ENCODE peak calls at places on chromosomes 11 and 22, in six cellular contexts. M, R, Y, O, X and L are unnamed samples.

GRCh38 chr11:2812371-2812991 is 73.1 kb downstream of the CDKN1C start:
- DNase-seq in M (no peak), R (peak; percentile 82), Y (no peak), O (no peak), X (peak; percentile 40), L (no peak)

GRCh38 chr11:122207505-122207904 is 91.5 kb upstream of the BLID start:
- DNase-seq in M (peak; percentile 81), R (no peak), Y (peak; percentile 26), O (no peak), X (no peak), L (no peak)

GRCh38 chr11:114179234-114179941 is 116.8 kb upstream of the NNMT start:
- DNase-seq in M (no peak), R (peak; percentile 79), Y (peak; percentile 89), O (no peak), X (peak; percentile 98), L (peak; percentile 13)

GRCh38 chr11:110317516-110317932 is 21.1 kb upstream of the RDX start:
- DNase-seq in M (peak; percentile 49), R (no peak), Y (no peak), O (no peak), X (no peak), L (peak; percentile 64)

GRCh38 chr11:77174559-77174958 is 46.5 kb downstream of the MYO7A start:
- DNase-seq in M (no peak), R (peak; percentile 51), Y (no peak), O (no peak), X (peak; percentile 27), L (no peak)

GRCh38 chr11:12205330-12205729 is 94.9 kb downstream of the MICAL2 start:
- DNase-seq in M (peak; percentile 87), R (no peak), Y (no peak), O (no peak), X (no peak), L (no peak)

GRCh38 chr11:119338318-119338890 is 2.3 kb downstream of the C1QTNF5 start:
- DNase-seq in M (no peak), R (peak; percentile 78), Y (no peak), O (peak; percentile 80), X (peak; percentile 68), L (peak; percentile 86)

GRCh38 chr22:41288245-41288946 is 2.4 kb upstream of the RANGAP1 start:
- DNase-seq in M (peak; percentile 88), R (peak; percentile 20), Y (no peak), O (no peak), X (peak; percentile 74), L (no peak)

GRCh38 chr22:43867839-43868652 is 5.7 kb upstream of the SULT4A1 start:
- DNase-seq in M (peak; percentile 73), R (peak; percentile 80), Y (no peak), O (no peak), X (peak; percentile 35), L (peak; percentile 43)

GRCh38 chr11:70502677-70503076 is 104.3 kb downstream of the CTTN start:
- DNase-seq in M (no peak), R (peak; percentile 9), Y (no peak), O (no peak), X (no peak), L (no peak)

GRCh38 chr11:57155400-57155799 is 26.4 kb upstream of the LRRC55 start:
- DNase-seq in M (no peak), R (no peak), Y (no peak), O (no peak), X (no peak), L (no peak)

DNA sequence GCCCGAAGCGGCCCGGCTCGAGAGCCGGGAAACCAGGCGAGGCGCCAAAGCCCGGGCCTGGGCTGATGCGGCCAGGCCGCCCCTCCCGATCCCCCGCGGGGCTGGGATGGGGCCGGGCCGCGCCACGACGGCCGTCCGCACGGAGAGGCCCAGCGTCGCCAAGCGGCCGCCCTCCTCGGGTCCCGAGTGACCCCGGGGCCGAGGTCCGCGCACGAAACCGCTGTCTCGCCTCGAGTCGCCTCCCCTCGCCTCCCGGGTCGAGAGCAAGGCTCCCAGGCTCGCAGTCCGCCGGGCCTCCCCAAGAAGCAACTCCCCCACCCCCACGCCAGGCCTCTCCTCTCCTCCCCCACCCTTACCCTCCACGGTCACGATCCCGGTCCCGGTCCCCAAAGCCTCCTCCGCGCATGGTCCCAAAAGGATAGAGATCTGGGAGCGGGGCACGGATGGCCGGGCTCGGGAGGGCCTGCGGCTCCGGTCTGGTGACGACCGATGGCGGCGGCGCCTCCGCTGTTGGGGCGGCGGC is 455 bp downstream of the DDX17 start:
- DNase-seq in M (peak; percentile 46), R (peak; percentile 90), Y (peak; percentile 63), O (peak; percentile 47), X (peak; percentile 80), L (peak; percentile 85)
- TF ChIP-seq POLR2A in M (no peak), R (peak; percentile 63), Y (peak; percentile 42), O (peak; percentile 53), X (peak; percentile 4), L (no peak)

GRCh38 chr11:34641456-34641855 is 20.6 kb downstream of the EHF start:
- DNase-seq in M (no peak), R (no peak), Y (no peak), O (no peak), X (no peak), L (no peak)

GRCh38 chr11:34638897-34639296 is 18.0 kb downstream of the EHF start:
- DNase-seq in M (no peak), R (no peak), Y (no peak), O (no peak), X (no peak), L (no peak)

GRCh38 chr11:34641981-34642380 is 21.1 kb downstream of the EHF start:
- DNase-seq in M (no peak), R (no peak), Y (no peak), O (no peak), X (peak; percentile 77), L (no peak)

GRCh38 chr11:34639545-34639944 is 18.7 kb downstream of the EHF start:
- DNase-seq in M (no peak), R (no peak), Y (no peak), O (no peak), X (no peak), L (no peak)

GRCh38 chr11:34640050-34640971 is 19.4 kb downstream of the EHF start:
- DNase-seq in M (no peak), R (no peak), Y (peak; percentile 76), O (no peak), X (peak; percentile 92), L (no peak)
- TF ChIP-seq POLR2A in M (no peak), R (no peak), Y (no peak), O (no peak), X (peak; percentile 38), L (no peak)

GRCh38 chr22:45672564-45673481 is 1.2 kb downstream of the ATXN10 start:
- DNase-seq in M (no peak), R (no peak), Y (no peak), O (no peak), X (no peak), L (no peak)
- TF ChIP-seq POLR2A in M (no peak), R (no peak), Y (no peak), O (no peak), X (no peak), L (no peak)

GRCh38 chr11:75894036-75894585 is 79.1 kb downstream of the UVRAG start:
- DNase-seq in M (no peak), R (no peak), Y (no peak), O (no peak), X (no peak), L (no peak)

GRCh38 chr11:75893202-75893601 is 78.2 kb downstream of the UVRAG start:
- DNase-seq in M (no peak), R (no peak), Y (no peak), O (no peak), X (no peak), L (no peak)

GRCh38 chr11:75884321-75884720 is 69.3 kb downstream of the UVRAG start:
- DNase-seq in M (no peak), R (no peak), Y (no peak), O (no peak), X (no peak), L (no peak)

GRCh38 chr11:75891947-75892739 is 77.1 kb downstream of the UVRAG start:
- DNase-seq in M (no peak), R (no peak), Y (no peak), O (no peak), X (peak; percentile 14), L (no peak)

GRCh38 chr11:75888391-75888790 is 73.4 kb downstream of the UVRAG start:
- DNase-seq in M (no peak), R (no peak), Y (no peak), O (no peak), X (no peak), L (no peak)
- TF ChIP-seq POLR2A in M (no peak), R (no peak), Y (no peak), O (no peak), X (no peak), L (no peak)

DNA sequence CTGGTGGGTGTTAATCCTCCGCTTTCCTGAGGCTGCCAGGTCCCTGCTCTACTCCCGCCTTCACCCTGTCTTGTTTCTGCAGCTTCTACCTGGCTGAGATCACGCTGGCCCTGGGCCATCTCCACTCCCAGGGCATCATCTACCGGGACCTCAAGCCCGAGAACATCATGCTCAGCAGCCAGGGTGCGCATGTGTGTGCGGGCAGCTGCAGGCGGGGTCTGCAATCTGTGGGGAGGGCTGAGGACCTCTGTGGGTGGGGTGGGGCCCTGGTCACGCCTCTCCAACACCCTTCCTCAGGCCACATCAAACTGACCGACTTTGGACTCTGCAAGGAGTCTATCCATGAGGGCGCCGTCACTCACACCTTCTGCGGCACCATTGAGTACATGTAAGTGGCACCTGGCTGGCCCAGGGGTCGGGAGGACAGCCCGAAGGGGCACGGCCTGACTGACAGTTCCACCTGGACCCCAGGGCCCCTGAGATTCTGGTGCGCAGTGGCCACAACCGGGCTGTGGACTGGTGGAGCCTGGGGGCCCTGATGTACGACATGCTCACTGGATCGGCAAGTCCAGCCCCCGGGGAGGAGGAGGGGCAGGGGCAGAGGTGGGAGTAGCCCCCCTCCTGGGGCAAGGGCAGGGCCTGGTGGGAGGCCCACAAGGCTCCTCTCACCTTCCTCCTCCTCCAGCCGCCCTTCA is 4.5 kb downstream of the RPS6KB2 start:
- DNase-seq in M (no peak), R (no peak), Y (no peak), O (no peak), X (no peak), L (no peak)
- TF ChIP-seq POLR2A in M (no peak), R (no peak), Y (no peak), O (peak; percentile 5), X (no peak), L (no peak)

DNA sequence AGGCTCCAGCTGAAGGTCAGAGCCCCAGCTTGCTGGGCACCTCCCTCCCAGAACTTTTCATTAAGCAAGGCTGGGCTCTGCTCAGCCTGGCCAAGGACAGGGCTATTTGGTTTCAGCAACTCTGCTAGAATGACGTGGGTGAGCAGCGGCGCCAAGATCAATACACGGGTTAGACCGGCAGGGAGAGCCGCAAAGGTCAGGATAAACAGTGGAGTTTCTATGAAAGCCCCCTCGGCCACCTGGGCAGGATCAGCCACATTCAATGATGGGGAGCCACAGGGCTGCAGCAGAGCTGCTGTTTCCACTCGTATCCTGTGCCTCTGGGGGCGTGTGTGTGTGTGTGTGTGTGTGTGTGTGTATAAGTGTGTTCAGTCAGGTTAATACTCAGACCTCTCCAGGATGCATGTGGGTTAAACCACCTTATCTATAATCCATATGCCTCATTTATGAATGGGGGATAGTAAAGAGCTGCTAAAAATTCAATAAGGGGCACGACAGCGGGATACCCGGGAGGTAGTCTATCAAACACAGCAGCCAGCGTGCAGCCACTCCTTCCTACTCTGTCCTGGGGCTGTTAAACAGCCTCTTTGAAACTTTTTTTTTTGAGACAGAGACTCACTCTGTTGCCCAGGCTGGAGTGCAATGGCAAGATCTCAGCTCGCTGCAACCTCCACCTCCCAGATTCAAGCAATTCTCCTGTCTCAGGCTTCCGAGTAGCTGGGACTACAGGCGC is 34.8 kb downstream of the MYH9 start:
- DNase-seq in M (peak; percentile 95), R (no peak), Y (no peak), O (no peak), X (peak; percentile 94), L (no peak)
- TF ChIP-seq POLR2A in M (no peak), R (no peak), Y (no peak), O (no peak), X (peak; percentile 33), L (no peak)